ENCODE peak calls at places on chromosome 5, in six cellular contexts. S, P, B, X, F and A are unnamed samples.

GRCh38 chr5:102762095-102762534 is 7.0 kb downstream of the PAM start:
- DNase-seq in S (no peak), P (no peak), B (no peak), X (peak; percentile 67), F (peak; percentile 61), A (peak; percentile 72)

GRCh38 chr5:166430491-166431319 is 1860.7 kb upstream of the WWC1 start:
- DNase-seq in S (peak; percentile 95), P (no peak), B (peak; percentile 86), X (peak; percentile 1), F (no peak), A (no peak)

GRCh38 chr5:124744170-124744911 is 2.1 kb downstream of the ZNF608 start:
- DNase-seq in S (no peak), P (peak; percentile 51), B (no peak), X (peak; percentile 17), F (no peak), A (no peak)

GRCh38 chr5:114018178-114018577 is 343.7 kb upstream of the KCNN2 start:
- DNase-seq in S (peak; percentile 47), P (peak; percentile 18), B (no peak), X (no peak), F (peak; percentile 30), A (no peak)

GRCh38 chr5:175873090-175873454 is 1.7 kb downstream of the CPLX2 start:
- DNase-seq in S (peak; percentile 79), P (peak; percentile 18), B (peak; percentile 65), X (no peak), F (no peak), A (no peak)

GRCh38 chr5:4720831-4721230 is 419.3 kb upstream of the ADAMTS16 start:
- DNase-seq in S (no peak), P (no peak), B (no peak), X (peak; percentile 7), F (no peak), A (peak; percentile 37)

GRCh38 chr5:129820-130219 is 37.9 kb downstream of the PLEKHG4B start:
- DNase-seq in S (peak; percentile 32), P (no peak), B (no peak), X (no peak), F (peak; percentile 73), A (no peak)

GRCh38 chr5:42590566-42590965 is 166.1 kb upstream of the CCDC152 start:
- DNase-seq in S (no peak), P (no peak), B (no peak), X (no peak), F (no peak), A (no peak)

GRCh38 chr5:14581891-14582796 is 552 bp downstream of the OTULINL start:
- DNase-seq in S (peak; percentile 74), P (peak; percentile 83), B (peak; percentile 72), X (peak; percentile 47), F (peak; percentile 43), A (peak; percentile 75)

GRCh38 chr5:116825486-116825885 is 250.9 kb upstream of the SEMA6A start:
- DNase-seq in S (no peak), P (no peak), B (no peak), X (no peak), F (no peak), A (no peak)

GRCh38 chr5:139186752-139187326 is 11.3 kb downstream of the SIL1 start:
- DNase-seq in S (no peak), P (no peak), B (no peak), X (no peak), F (peak; percentile 55), A (no peak)

GRCh38 chr5:142810081-142810480 is 39.9 kb downstream of the ARHGAP26 start:
- DNase-seq in S (no peak), P (no peak), B (no peak), X (no peak), F (no peak), A (no peak)

GRCh38 chr5:102946971-102947370 is 173.0 kb downstream of the GIN1 start:
- DNase-seq in S (no peak), P (no peak), B (no peak), X (no peak), F (no peak), A (no peak)

GRCh38 chr5:74316064-74316586 is 324.4 kb downstream of the ENC1 start:
- DNase-seq in S (no peak), P (peak; percentile 73), B (peak; percentile 33), X (peak; percentile 99), F (peak; percentile 89), A (peak; percentile 82)

GRCh38 chr5:77957-78804 is 13.8 kb upstream of the PLEKHG4B start:
- DNase-seq in S (peak; percentile 58), P (no peak), B (no peak), X (no peak), F (peak; percentile 40), A (peak; percentile 69)

GRCh38 chr5:78750281-78750680 is 101.7 kb upstream of the LHFPL2 start:
- DNase-seq in S (no peak), P (no peak), B (no peak), X (no peak), F (no peak), A (no peak)

GRCh38 chr5:81718300-81718699 is 32.6 kb downstream of the SSBP2 start:
- DNase-seq in S (peak; percentile 24), P (no peak), B (no peak), X (no peak), F (no peak), A (no peak)

GRCh38 chr5:8848997-8849585 is 696.8 kb downstream of the SEMA5A start:
- DNase-seq in S (no peak), P (no peak), B (no peak), X (no peak), F (peak; percentile 82), A (peak; percentile 95)

GRCh38 chr5:73682176-73682575 is 56.2 kb downstream of the ARHGEF28 start:
- DNase-seq in S (no peak), P (no peak), B (no peak), X (no peak), F (peak; percentile 12), A (no peak)

GRCh38 chr5:181223041-181223728 is at the start of gene TRIM41:
- DNase-seq in S (peak; percentile 99), P (peak; percentile 98), B (peak; percentile 99), X (peak; percentile 97), F (peak; percentile 98), A (peak; percentile 97)

GRCh38 chr5:153352685-153353219 is 137.7 kb upstream of the GRIA1 start:
- DNase-seq in S (no peak), P (no peak), B (no peak), X (peak; percentile 59), F (peak; percentile 2), A (no peak)

DNA sequence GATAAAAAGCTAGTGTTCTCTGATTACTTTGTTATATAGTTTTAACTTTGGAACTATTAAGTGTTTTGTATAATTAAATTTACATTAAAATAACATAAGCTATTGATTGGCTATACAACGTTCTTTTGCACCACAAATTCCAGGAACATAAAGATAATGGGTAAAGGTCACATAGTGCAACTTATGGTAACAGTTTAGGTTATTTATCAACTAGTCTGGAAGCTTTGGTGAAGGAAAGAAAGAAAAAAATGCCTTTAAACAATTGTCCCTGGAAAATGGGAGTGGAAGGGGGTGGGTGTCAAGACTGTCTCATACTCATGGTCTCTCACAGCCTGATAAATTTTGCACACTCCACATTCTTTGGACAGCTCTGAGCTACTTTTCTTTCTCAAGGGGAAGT is 17.1 kb upstream of the SPARC start:
- DNase-seq in S (no peak), P (no peak), B (no peak), X (no peak), F (no peak), A (no peak)
- H3K4me1 ChIP-seq in S (no peaks in the 10 kb centered on the region), P (peaks cover 27% of the 10 kb centered on the region), B (peaks cover 2% of the 10 kb centered on the region), X (peaks cover 9% of the 10 kb centered on the region), F (peaks cover 29% of the 10 kb centered on the region), A (peaks cover 10% of the 10 kb centered on the region)

DNA sequence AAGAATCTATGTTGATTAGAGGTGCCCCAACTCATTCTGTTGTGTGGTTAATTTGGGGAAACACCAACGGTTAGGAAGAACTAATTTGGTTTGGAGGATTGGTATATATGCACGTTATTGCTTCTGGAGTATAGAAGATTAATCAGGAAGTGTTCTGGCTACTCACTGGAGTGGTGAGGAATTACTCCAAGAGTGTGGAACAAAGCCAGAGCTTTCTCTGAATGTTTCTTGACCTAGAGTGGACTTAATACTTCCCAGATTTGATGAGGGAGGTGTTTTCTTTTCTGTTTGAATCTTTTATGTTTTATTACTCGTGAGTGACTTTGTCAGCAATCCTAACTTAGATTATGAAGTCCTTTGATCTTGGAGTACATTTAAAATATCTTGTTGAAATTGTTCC is 163.6 kb downstream of the MAN2A1 start:
- DNase-seq in S (no peak), P (no peak), B (no peak), X (no peak), F (no peak), A (no peak)
- H3K4me1 ChIP-seq in S (peaks cover 11% of the 10 kb centered on the region), P (no peaks in the 10 kb centered on the region), B (no peaks in the 10 kb centered on the region), X (no peaks in the 10 kb centered on the region), F (peaks cover 15% of the 10 kb centered on the region), A (no peaks in the 10 kb centered on the region)

GRCh38 chr5:133882801-133883200 is 85.6 kb downstream of the C5orf15 start:
- DNase-seq in S (no peak), P (no peak), B (no peak), X (no peak), F (no peak), A (no peak)

GRCh38 chr5:133882107-133882695 is 86.2 kb downstream of the C5orf15 start:
- DNase-seq in S (no peak), P (no peak), B (no peak), X (no peak), F (no peak), A (no peak)

GRCh38 chr5:133883916-133884315 is 84.5 kb downstream of the C5orf15 start:
- DNase-seq in S (no peak), P (no peak), B (no peak), X (no peak), F (no peak), A (no peak)

GRCh38 chr5:133885566-133885965 is 82.9 kb downstream of the C5orf15 start:
- DNase-seq in S (no peak), P (no peak), B (no peak), X (no peak), F (no peak), A (no peak)

DNA sequence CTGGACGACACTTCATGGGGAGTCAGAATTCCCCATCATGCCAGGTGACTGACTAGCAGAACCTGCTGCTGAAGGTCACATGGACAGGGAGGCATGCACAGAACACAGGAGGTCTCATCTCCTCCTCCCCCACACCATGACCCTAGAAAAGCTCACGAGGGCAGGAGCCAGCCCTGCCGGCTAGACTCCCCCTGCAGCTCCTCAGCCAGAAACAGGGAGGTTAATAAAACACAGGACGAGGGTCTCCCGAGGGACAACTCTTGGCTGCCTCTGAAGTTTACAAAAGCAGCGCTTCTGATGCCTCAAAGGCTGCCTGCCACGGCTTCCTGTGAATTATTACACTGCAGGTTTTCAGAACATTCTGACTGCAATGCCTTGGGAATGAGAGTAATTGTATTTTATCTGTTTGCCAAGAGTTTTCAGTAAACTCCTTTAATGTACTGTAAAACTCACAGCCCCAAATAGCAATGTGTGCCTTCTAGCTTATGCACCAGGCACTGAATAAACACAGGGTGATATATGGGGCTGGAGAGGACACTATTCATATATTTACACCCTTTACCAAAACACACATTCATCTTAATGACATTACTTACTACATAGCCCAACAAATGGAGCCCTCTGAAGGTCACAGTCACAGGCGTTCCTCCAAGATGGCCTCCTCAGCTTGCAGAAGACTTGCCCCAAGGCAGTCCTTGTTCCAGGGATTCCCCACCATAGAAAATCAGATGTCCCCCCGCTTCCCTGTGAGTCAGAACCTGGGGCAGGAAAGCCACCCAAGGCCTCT is 83.7 kb downstream of the C5orf15 start:
- DNase-seq in S (no peak), P (no peak), B (no peak), X (no peak), F (no peak), A (no peak)
- H3K4me1 ChIP-seq in S (no peaks in the 10 kb centered on the region), P (peaks cover 10% of the 10 kb centered on the region), B (no peaks in the 10 kb centered on the region), X (no peaks in the 10 kb centered on the region), F (peaks cover 10% of the 10 kb centered on the region), A (no peaks in the 10 kb centered on the region)

DNA sequence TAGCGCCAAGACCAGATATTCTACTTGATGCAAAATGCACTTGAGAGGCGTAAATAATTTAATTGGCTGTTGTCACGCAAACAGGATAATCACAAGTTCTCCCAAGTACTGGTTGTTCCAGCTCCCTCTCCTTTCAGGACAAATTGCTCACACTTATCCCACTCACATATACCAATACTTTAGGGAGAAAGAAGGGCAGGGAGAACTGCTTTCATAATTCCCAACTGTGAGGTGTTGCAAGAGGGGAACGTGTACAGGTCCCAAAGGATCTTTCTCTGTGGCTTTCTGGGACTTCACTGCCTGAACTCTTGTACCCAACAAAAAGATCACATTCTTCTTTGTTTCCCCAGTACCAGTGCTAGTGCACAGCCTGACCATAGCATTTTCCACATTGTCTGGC is 21.5 kb upstream of the TGFBI start:
- DNase-seq in S (no peak), P (no peak), B (no peak), X (no peak), F (no peak), A (no peak)
- H3K4me1 ChIP-seq in S (no peaks in the 10 kb centered on the region), P (peaks cover 16% of the 10 kb centered on the region), B (no peaks in the 10 kb centered on the region), X (peaks cover 53% of the 10 kb centered on the region), F (peaks cover 63% of the 10 kb centered on the region), A (peaks cover 35% of the 10 kb centered on the region)